ENCODE peak calls at places on chromosomes 13 and 19, in seven cellular contexts. One of them, this sample, is unnamed.

GRCh38 chr19:31037311-31037710 is 311.9 kb downstream of the TSHZ3 start:
- DNase-seq in naive thymus-derived CD8-positive, alpha-beta T cell: no peak
- DNase-seq in T-helper 2 cell treated with Interferon-gamma antibody and Interleukin-4, amounts not matched to agents 5 μg/mL and 100 μg/mL, for 36 hours: no peak
- DNase-seq in Calu3: no peak
- DNase-seq in T-helper 1 cell: no peak
- DNase-seq in RPMI8226: no peak
- DNase-seq in DMS53: no peak
- DNase-seq in this sample: no peak

GRCh38 chr13:46354143-46355087 is 32.6 kb downstream of the RUBCNL start:
- DNase-seq in naive thymus-derived CD8-positive, alpha-beta T cell: no peak
- DNase-seq in T-helper 2 cell treated with Interferon-gamma antibody and Interleukin-4, amounts not matched to agents 5 μg/mL and 100 μg/mL, for 36 hours: peak; percentile 68
- DNase-seq in Calu3: peak; percentile 17
- DNase-seq in T-helper 1 cell: no peak
- DNase-seq in RPMI8226: no peak
- DNase-seq in DMS53: peak; percentile 90
- DNase-seq in this sample: no peak

GRCh38 chr13:64936879-64937278 is 2293.3 kb downstream of the PCDH9 start:
- DNase-seq in naive thymus-derived CD8-positive, alpha-beta T cell: no peak
- DNase-seq in T-helper 2 cell treated with Interferon-gamma antibody and Interleukin-4, amounts not matched to agents 5 μg/mL and 100 μg/mL, for 36 hours: no peak
- DNase-seq in Calu3: no peak
- DNase-seq in T-helper 1 cell: no peak
- DNase-seq in RPMI8226: no peak
- DNase-seq in DMS53: no peak
- DNase-seq in this sample: no peak

GRCh38 chr19:16143399-16144215 is at the start of gene HSH2D:
- DNase-seq in naive thymus-derived CD8-positive, alpha-beta T cell: peak; percentile 73
- DNase-seq in T-helper 2 cell treated with Interferon-gamma antibody and Interleukin-4, amounts not matched to agents 5 μg/mL and 100 μg/mL, for 36 hours: peak; percentile 76
- DNase-seq in Calu3: peak; percentile 89
- DNase-seq in T-helper 1 cell: peak; percentile 61
- DNase-seq in RPMI8226: peak; percentile 99
- DNase-seq in DMS53: peak; percentile 91
- DNase-seq in this sample: no peak

GRCh38 chr19:55688422-55689218 is 13.6 kb downstream of the EPN1 start:
- DNase-seq in naive thymus-derived CD8-positive, alpha-beta T cell: no peak
- DNase-seq in T-helper 2 cell treated with Interferon-gamma antibody and Interleukin-4, amounts not matched to agents 5 μg/mL and 100 μg/mL, for 36 hours: no peak
- DNase-seq in Calu3: no peak
- DNase-seq in T-helper 1 cell: no peak
- DNase-seq in RPMI8226: no peak
- DNase-seq in DMS53: peak; percentile 46
- DNase-seq in this sample: no peak

GRCh38 chr13:98821372-98822237 is 69.1 kb upstream of the SLC15A1 start:
- DNase-seq in naive thymus-derived CD8-positive, alpha-beta T cell: no peak
- DNase-seq in T-helper 2 cell treated with Interferon-gamma antibody and Interleukin-4, amounts not matched to agents 5 μg/mL and 100 μg/mL, for 36 hours: no peak
- DNase-seq in Calu3: no peak
- DNase-seq in T-helper 1 cell: no peak
- DNase-seq in RPMI8226: no peak
- DNase-seq in DMS53: no peak
- DNase-seq in this sample: no peak

GRCh38 chr13:75877092-75877491 is 241.0 kb downstream of the LMO7 start:
- DNase-seq in naive thymus-derived CD8-positive, alpha-beta T cell: no peak
- DNase-seq in T-helper 2 cell treated with Interferon-gamma antibody and Interleukin-4, amounts not matched to agents 5 μg/mL and 100 μg/mL, for 36 hours: no peak
- DNase-seq in Calu3: no peak
- DNase-seq in T-helper 1 cell: no peak
- DNase-seq in RPMI8226: no peak
- DNase-seq in DMS53: no peak
- DNase-seq in this sample: no peak

GRCh38 chr13:79722885-79723445 is 242.0 kb downstream of the NDFIP2 start:
- DNase-seq in naive thymus-derived CD8-positive, alpha-beta T cell: no peak
- DNase-seq in T-helper 2 cell treated with Interferon-gamma antibody and Interleukin-4, amounts not matched to agents 5 μg/mL and 100 μg/mL, for 36 hours: no peak
- DNase-seq in Calu3: no peak
- DNase-seq in T-helper 1 cell: no peak
- DNase-seq in RPMI8226: no peak
- DNase-seq in DMS53: no peak
- DNase-seq in this sample: no peak

GRCh38 chr19:10419200-10419645 is 1.1 kb upstream of the PDE4A start:
- DNase-seq in naive thymus-derived CD8-positive, alpha-beta T cell: no peak
- DNase-seq in T-helper 2 cell treated with Interferon-gamma antibody and Interleukin-4, amounts not matched to agents 5 μg/mL and 100 μg/mL, for 36 hours: no peak
- DNase-seq in Calu3: no peak
- DNase-seq in T-helper 1 cell: no peak
- DNase-seq in RPMI8226: peak; percentile 65
- DNase-seq in DMS53: peak; percentile 56
- DNase-seq in this sample: no peak

GRCh38 chr13:48723168-48723567 is 69.4 kb downstream of the CYSLTR2 start:
- DNase-seq in naive thymus-derived CD8-positive, alpha-beta T cell: no peak
- DNase-seq in T-helper 2 cell treated with Interferon-gamma antibody and Interleukin-4, amounts not matched to agents 5 μg/mL and 100 μg/mL, for 36 hours: no peak
- DNase-seq in Calu3: no peak
- DNase-seq in T-helper 1 cell: no peak
- DNase-seq in RPMI8226: no peak
- DNase-seq in DMS53: no peak
- DNase-seq in this sample: no peak

GRCh38 chr13:47046706-47047105 is 149.9 kb upstream of the HTR2A start:
- DNase-seq in naive thymus-derived CD8-positive, alpha-beta T cell: no peak
- DNase-seq in T-helper 2 cell treated with Interferon-gamma antibody and Interleukin-4, amounts not matched to agents 5 μg/mL and 100 μg/mL, for 36 hours: no peak
- DNase-seq in Calu3: no peak
- DNase-seq in T-helper 1 cell: no peak
- DNase-seq in RPMI8226: no peak
- DNase-seq in DMS53: no peak
- DNase-seq in this sample: no peak